ENCODE peak calls at places on chromosome 7, in six cellular contexts. R is cardiac muscle cell, A is psoas muscle, D is stomach, F is fibroblast of lung, Q is ascending aorta. W is an unnamed sample. For H3K27me3, the result is how much of the 10 kb centered on the place peaks cover.

GRCh38 chr7:107697246-107698044 is 36.8 kb downstream of the SLC26A4 start:
- DNase-seq in R (no peak), Q (no peak), F (no peak), A (no peak), D (no peak), W (no peak)

GRCh38 chr7:11760372-11760771 is 71.6 kb downstream of the THSD7A start:
- DNase-seq in D (no peak), F (no peak), R (peak), A (no peak), Q (no peak), W (no peak)

GRCh38 chr7:6460303-6460702 is 12.5 kb upstream of the DAGLB start:
- DNase-seq in R (no peak), Q (no peak), F (no peak), D (peak), A (no peak), W (no peak)

GRCh38 chr7:23357190-23358093 is 58.3 kb downstream of the MALSU1 start:
- DNase-seq in F (peak), Q (no peak), R (peak), A (no peak), D (no peak), W (peak)

GRCh38 chr7:77887567-77887966 is 89.0 kb downstream of the PHTF2 start:
- DNase-seq in A (no peak), R (peak), Q (no peak), D (no peak), F (peak), W (no peak)

GRCh38 chr7:132112632-132113031 is 463.6 kb downstream of the PLXNA4 start:
- DNase-seq in A (no peak), Q (no peak), D (no peak), F (no peak), R (no peak), W (no peak)

GRCh38 chr7:135519233-135519688 is 9.4 kb upstream of the CNOT4 start:
- DNase-seq in A (no peak), F (no peak), D (no peak), Q (no peak), R (no peak), W (no peak)

GRCh38 chr7:91264083-91264923 is at the start of gene FZD1:
- DNase-seq in A (peak), R (peak), D (peak), F (peak), Q (peak), W (peak)

GRCh38 chr7:22723171-22723601 is 3.8 kb upstream of the IL6 start:
- DNase-seq in A (peak), Q (no peak), F (peak), R (peak), D (peak), W (no peak)

GRCh38 chr7:35624299-35625186 is 70.4 kb downstream of the HERPUD2 start:
- DNase-seq in A (peak), R (peak), Q (no peak), F (peak), D (peak), W (peak)

GRCh38 chr7:36958094-36958718 is 233.9 kb upstream of the AOAH start:
- DNase-seq in F (peak), A (no peak), Q (no peak), D (no peak), R (no peak), W (no peak)

GRCh38 chr7:144830811-144831210 is 5.0 kb downstream of the TPK1 start:
- DNase-seq in R (peak), Q (no peak), F (peak), D (no peak), A (no peak), W (no peak)

GRCh38 chr7:70093496-70093895 is 495.2 kb downstream of the AUTS2 start:
- DNase-seq in Q (no peak), R (peak), D (no peak), F (peak), A (no peak), W (no peak)

GRCh38 chr7:152594801-152595200 is 81.1 kb downstream of the XRCC2 start:
- DNase-seq in A (no peak), R (no peak), Q (no peak), D (peak), F (no peak), W (no peak)

GRCh38 chr7:30879139-30880089 is 32.2 kb upstream of the AQP1 start:
- DNase-seq in F (no peak), R (no peak), D (no peak), Q (no peak), A (no peak), W (no peak)

GRCh38 chr7:107355616-107356015 is 114.2 kb upstream of the GPR22 start:
- DNase-seq in A (no peak), R (no peak), Q (no peak), D (no peak), F (peak), W (no peak)

GRCh38 chr7:141693082-141693481 is 8.9 kb downstream of the DENND11 start:
- DNase-seq in F (no peak), R (no peak), A (no peak), Q (no peak), D (no peak), W (no peak)

GRCh38 chr7:67821116-67821515 is 824.5 kb downstream of the TYW1 start:
- DNase-seq in D (no peak), F (peak), R (peak), Q (no peak), A (no peak), W (no peak)

GRCh38 chr7:155277385-155277994 is 20.2 kb upstream of the INSIG1 start:
- DNase-seq in Q (no peak), D (no peak), F (peak), A (no peak), R (no peak), W (no peak)

GRCh38 chr7:76292206-76292573 is 10.3 kb upstream of the HSPB1 start:
- DNase-seq in Q (no peak), R (no peak), A (peak), F (peak), D (no peak), W (no peak)

GRCh38 chr7:64947252-64948000 is 43.4 kb downstream of the ZNF117 start:
- DNase-seq in Q (no peak), F (no peak), R (no peak), D (no peak), A (no peak), W (no peak)

GRCh38 chr7:152383341-152384234 is 52.2 kb downstream of the KMT2C start:
- DNase-seq in F (peak), R (peak), Q (no peak), D (no peak), A (no peak), W (no peak)

GRCh38 chr7:3888096-3888495 is 587.0 kb downstream of the SDK1 start:
- DNase-seq in D (no peak), F (no peak), Q (no peak), R (no peak), A (peak), W (no peak)

GRCh38 chr7:96055717-96056116 is 266.2 kb downstream of the SLC25A13 start:
- DNase-seq in F (no peak), R (no peak), A (no peak), Q (no peak), D (no peak), W (no peak)

GRCh38 chr7:57868771-57869483 is 418.9 kb downstream of the ZNF716 start:
- DNase-seq in A (peak), Q (no peak), R (no peak), F (no peak), D (no peak), W (no peak)

GRCh38 chr7:154684651-154685563 is 318.0 kb downstream of the PAXIP1 start:
- DNase-seq in R (no peak), F (peak), A (no peak), D (no peak), Q (no peak), W (no peak)

GRCh38 chr7:132708501-132708900 is 132.2 kb upstream of the PLXNA4 start:
- DNase-seq in A (no peak), Q (no peak), D (no peak), R (no peak), F (no peak), W (no peak)

GRCh38 chr7:1928555-1929348 is 258.7 kb downstream of the ELFN1 start:
- DNase-seq in R (no peak), D (peak), Q (no peak), A (no peak), F (no peak), W (no peak)

GRCh38 chr7:46291601-46292150 is 370.6 kb upstream of the IGFBP3 start:
- DNase-seq in F (peak), R (peak), A (no peak), Q (no peak), D (no peak), W (peak)

GRCh38 chr7:105330526-105330925 is 58.2 kb downstream of the SRPK2 start:
- DNase-seq in A (no peak), R (no peak), Q (no peak), D (no peak), F (no peak), W (no peak)

GRCh38 chr7:105339404-105340316 is 49.1 kb downstream of the SRPK2 start:
- DNase-seq in A (peak), Q (no peak), F (no peak), R (no peak), D (no peak), W (no peak)

GRCh38 chr7:105337529-105337928 is 51.2 kb downstream of the SRPK2 start:
- DNase-seq in D (no peak), Q (no peak), R (no peak), A (no peak), F (no peak), W (no peak)

GRCh38 chr7:105336009-105336408 is 52.7 kb downstream of the SRPK2 start:
- DNase-seq in F (no peak), R (no peak), A (no peak), Q (no peak), D (no peak), W (no peak)
- TF ChIP-seq CTCF in F (no peak), R (peak), A (peak), Q (peak), D (no peak), W (no peak)

DNA sequence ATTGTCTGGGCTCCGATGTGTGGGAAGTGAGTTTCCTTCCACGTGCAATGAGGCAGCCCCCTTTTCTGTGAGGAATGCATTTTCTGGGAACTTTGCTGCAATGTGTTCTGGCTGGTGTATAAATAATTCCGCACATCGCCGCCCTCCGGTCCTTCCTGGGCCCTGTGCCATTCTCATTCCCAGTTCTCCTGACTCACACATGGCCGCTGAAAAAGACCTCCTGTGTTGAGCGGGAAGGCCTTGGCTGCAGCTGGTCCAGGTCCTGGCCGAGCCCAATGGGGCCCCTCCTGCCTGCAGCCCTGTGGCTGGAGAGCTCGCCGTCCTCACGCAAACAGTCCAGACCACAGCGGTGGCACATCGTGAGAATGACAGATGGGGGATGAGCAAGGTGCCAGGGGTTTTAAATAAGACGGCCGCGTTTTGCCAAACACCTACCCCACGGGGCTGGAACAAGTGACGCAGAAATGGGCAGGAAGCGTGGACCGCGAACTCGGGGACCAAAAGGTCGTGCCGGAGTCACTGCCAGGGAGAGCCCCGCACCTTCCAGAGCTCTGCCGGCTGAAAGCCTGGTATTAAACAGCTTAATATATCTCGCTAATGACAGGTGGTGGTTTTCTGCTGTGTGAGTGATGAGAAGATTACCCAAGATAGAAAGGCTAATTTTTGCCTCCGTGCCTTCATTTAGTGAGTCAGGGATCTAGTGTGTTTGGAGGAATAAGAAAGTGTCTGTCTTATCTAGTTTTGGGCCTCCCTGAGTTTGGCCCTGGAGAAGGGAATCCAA is 37.0 kb downstream of the FAM20C start:
- DNase-seq in F (peak), R (peak), A (peak), D (peak), Q (peak), W (no peak)
- H3K4me3 ChIP-seq in F (no peak), R (no peak), A (peak), D (no peak), Q (no peak), W (no peak)

GRCh38 chr7:101020444-101020843 is 563 bp downstream of the MUC17 start:
- DNase-seq in D (no peak), R (no peak), Q (no peak), F (no peak), A (no peak), W (no peak)
- H3K27me3 ChIP-seq in D (under half), R (under half), Q (under half), F (under half), A (under half), W (under half)

GRCh38 chr7:48760528-48761265 is 163.7 kb upstream of the CDC14C start:
- DNase-seq in Q (no peak), A (no peak), F (peak), R (no peak), D (no peak), W (no peak)
- TF ChIP-seq CTCF in Q (no peak), A (no peak), F (no peak), R (no peak), D (no peak), W (no peak)

DNA sequence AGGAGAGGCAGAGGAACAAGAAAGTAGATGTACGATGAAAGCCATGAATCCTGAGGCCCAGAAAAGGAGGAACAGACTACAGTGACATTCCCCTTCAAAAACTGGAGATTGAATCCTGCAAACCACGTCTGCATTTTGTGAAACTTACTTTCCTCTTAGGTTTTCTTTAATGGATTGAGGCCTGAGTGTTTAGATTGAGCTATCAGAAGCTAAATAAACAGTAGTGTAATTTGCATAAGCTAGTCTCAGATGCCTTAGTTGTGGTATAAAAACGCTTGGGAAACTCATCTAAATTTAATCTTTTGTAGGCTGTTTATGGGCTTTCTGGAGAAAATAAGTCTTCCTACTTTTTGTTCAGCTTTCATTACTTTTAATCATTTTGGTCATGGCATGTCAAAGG is 94.8 kb upstream of the HDAC9 start:
- DNase-seq in F (peak), D (no peak), R (no peak), Q (no peak), A (no peak), W (no peak)
- H3K4me3 ChIP-seq in F (no peak), D (no peak), R (no peak), Q (no peak), A (no peak), W (no peak)

GRCh38 chr7:33901847-33902246 is 3.5 kb upstream of the BMPER start:
- DNase-seq in F (no peak), R (no peak), A (no peak), D (no peak), Q (no peak), W (no peak)
- H3K27me3 ChIP-seq in F (under half), R (under half), A (under half), D (under half), Q (under half), W (under half)

GRCh38 chr7:137927386-137927785 is 74.5 kb downstream of the CREB3L2 start:
- DNase-seq in A (no peak), F (no peak), D (no peak), Q (no peak), R (no peak), W (no peak)

GRCh38 chr7:137928626-137929025 is 73.3 kb downstream of the CREB3L2 start:
- DNase-seq in Q (no peak), D (no peak), A (no peak), R (no peak), F (peak), W (no peak)

GRCh38 chr7:137925754-137926153 is 76.1 kb downstream of the CREB3L2 start:
- DNase-seq in F (no peak), Q (no peak), D (no peak), R (no peak), A (no peak), W (no peak)

GRCh38 chr7:137923380-137923779 is 76.6 kb upstream of the DGKI start:
- DNase-seq in D (no peak), R (no peak), F (peak), A (no peak), Q (no peak), W (no peak)

DNA sequence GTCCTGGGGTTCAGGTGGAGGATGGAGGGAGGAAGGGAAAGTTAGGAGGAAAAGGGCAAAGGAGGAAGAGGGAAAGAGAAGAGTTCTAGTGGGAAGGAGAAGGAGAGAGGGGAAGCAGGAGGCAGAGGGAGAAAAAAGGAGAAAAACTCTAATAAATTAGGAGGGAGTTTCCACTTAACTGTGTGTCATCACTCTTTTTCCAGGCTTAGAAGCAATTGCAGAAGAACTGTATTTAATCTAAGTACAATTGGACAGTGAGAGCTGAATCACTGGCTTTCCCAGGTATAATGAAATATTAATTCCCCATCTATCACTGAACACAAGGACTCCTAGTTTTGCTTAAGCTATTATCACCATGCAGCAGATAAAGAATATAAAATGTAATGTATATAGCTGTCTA is 76.8 kb downstream of the CREB3L2 start:
- DNase-seq in A (no peak), F (no peak), R (no peak), Q (no peak), D (no peak), W (no peak)
- TF ChIP-seq CTCF in A (no peak), F (no peak), R (no peak), Q (no peak), D (no peak), W (no peak)

W was measured in GM06990.